ENCODE peak calls at places on chromosomes 12 and 14, in six cellular contexts. U, K, O, Y, W and F are unnamed samples.

GRCh38 chr12:5220835-5221234 is 177.2 kb downstream of the KCNA5 start:
- DNase-seq in W (no peak), K (no peak), U (no peak), O (no peak), Y (peak), F (no peak)

GRCh38 chr12:62933220-62933870 is 1.6 kb downstream of the PPM1H start:
- DNase-seq in U (no peak), K (no peak), O (peak), W (peak), Y (no peak), F (peak)

GRCh38 chr12:68761901-68762630 is 16.1 kb downstream of the SLC35E3 start:
- DNase-seq in W (no peak), O (no peak), Y (no peak), K (no peak), U (no peak), F (no peak)

GRCh38 chr12:91985002-91985767 is 160.5 kb downstream of the BTG1 start:
- DNase-seq in O (no peak), K (no peak), Y (peak), U (no peak), W (no peak), F (no peak)

GRCh38 chr12:67069451-67070306 is 199.5 kb upstream of the CAND1 start:
- DNase-seq in U (peak), Y (peak), W (peak), O (no peak), K (no peak), F (peak)

GRCh38 chr12:51813931-51814310 is 34.6 kb downstream of the FIGNL2 start:
- DNase-seq in O (no peak), K (no peak), W (no peak), U (no peak), Y (no peak), F (no peak)

GRCh38 chr14:74486164-74486563 is 6.9 kb downstream of the NPC2 start:
- DNase-seq in W (peak), O (no peak), K (no peak), Y (no peak), U (no peak), F (no peak)

GRCh38 chr14:63438065-63438757 is 105.0 kb downstream of the PPP2R5E start:
- DNase-seq in Y (peak), U (no peak), K (no peak), W (peak), O (no peak), F (no peak)

GRCh38 chr12:39798429-39798828 is 178.8 kb upstream of the ABCD2 start:
- DNase-seq in U (no peak), W (no peak), Y (no peak), O (no peak), K (no peak), F (no peak)